ENCODE peak calls at places on chromosomes 4 and X, in nine cellular contexts. D is NCI-H1092 treated with DMSO at 0.1 percent for 48 hours; X is effector memory CD8-positive, alpha-beta T cell; S is AML-193; V is Calu3; W is Kasumi-1; Q is fibroblast of mammary gland; T is activated gamma-delta T cell treated with Interleukin-2 at 50 U/mL for 16 hours; J is EH. P is an unnamed sample.

GRCh38 chr4:87121332-87122065 is 98.9 kb downstream of the KLHL8 start:
- DNase-seq in D (no peak), X (no peak), S (no peak), V (no peak), W (peak), Q (peak), T (no peak), J (peak), P (no peak)

GRCh38 chrX:54794795-54795194 is 3.3 kb downstream of the ITIH6 start:
- DNase-seq in D (no peak), X (no peak), S (no peak), V (no peak), W (no peak), Q (no peak), T (no peak), J (no peak), P (no peak)

GRCh38 chrX:17022205-17022604 is 75.7 kb downstream of the REPS2 start:
- DNase-seq in D (no peak), X (no peak), S (no peak), V (no peak), W (no peak), Q (peak), T (no peak), J (peak), P (no peak)

GRCh38 chr4:143711543-143712159 is 11.2 kb upstream of the FREM3 start:
- DNase-seq in D (no peak), X (no peak), S (no peak), V (no peak), W (no peak), Q (no peak), T (no peak), J (no peak), P (no peak)

GRCh38 chrX:81489987-81490386 is 288.1 kb downstream of the SH3BGRL start:
- DNase-seq in D (no peak), X (no peak), S (no peak), V (no peak), W (peak), Q (peak), T (no peak), J (no peak), P (no peak)

GRCh38 chrX:46617906-46618305 is 44.3 kb downstream of the CHST7 start:
- DNase-seq in D (no peak), X (no peak), S (no peak), V (no peak), W (no peak), Q (no peak), T (no peak), J (no peak), P (no peak)

GRCh38 chr4:56981795-56982201 is 3.1 kb downstream of the POLR2B start:
- DNase-seq in D (no peak), X (no peak), S (no peak), V (no peak), W (no peak), Q (no peak), T (no peak), J (peak), P (no peak)

GRCh38 chr4:3352918-3353594 is 60.2 kb downstream of the RGS12 start:
- DNase-seq in D (no peak), X (no peak), S (no peak), V (no peak), W (no peak), Q (no peak), T (no peak), J (no peak), P (no peak)